ENCODE peak calls at places on chromosomes 12 and 14, in seven cellular contexts. C is HCT116, D is GM23248, P is MM.1S, K is neural progenitor cell, Y is PC-3, Q is SK-N-SH. J is an unnamed sample.
A peak's percentile ranks its signal among the peaks of the same experiment; 100 is the strongest.

GRCh38 chr12:89162704-89163261 is 189.5 kb downstream of the DUSP6 start:
- DNase-seq in C (peak; percentile 15), D (peak; percentile 98), P (peak; percentile 57), K (no peak), Y (peak; percentile 96), Q (no peak), J (peak; percentile 66)

GRCh38 chr14:91956616-91957015 is 9.1 kb upstream of the FBLN5 start:
- DNase-seq in C (no peak), D (no peak), P (no peak), K (no peak), Y (no peak), Q (no peak), J (no peak)

GRCh38 chr14:91063119-91063518 is 2.7 kb upstream of the RPS6KA5 start:
- DNase-seq in C (no peak), D (peak; percentile 2), P (peak; percentile 39), K (no peak), Y (peak; percentile 18), Q (no peak), J (no peak)

GRCh38 chr12:124240493-124240892 is 54.4 kb upstream of the RFLNA start:
- DNase-seq in C (peak; percentile 39), D (peak; percentile 10), P (no peak), K (peak; percentile 42), Y (no peak), Q (peak; percentile 57), J (no peak)

GRCh38 chr14:53273671-53274072 is 120.5 kb upstream of the DDHD1 start:
- DNase-seq in C (no peak), D (peak; percentile 36), P (no peak), K (no peak), Y (no peak), Q (no peak), J (no peak)

GRCh38 chr12:49345840-49346658 is 639 bp upstream of the DNAJC22 start:
- DNase-seq in C (no peak), D (peak; percentile 33), P (no peak), K (no peak), Y (no peak), Q (peak; percentile 67), J (peak; percentile 23)

GRCh38 chr12:49014547-49014946 is 4.0 kb downstream of the PRKAG1 start:
- DNase-seq in C (no peak), D (peak; percentile 61), P (no peak), K (no peak), Y (peak; percentile 43), Q (no peak), J (no peak)

GRCh38 chr12:124867389-124867930 is 3.8 kb upstream of the SCARB1 start:
- DNase-seq in C (no peak), D (no peak), P (no peak), K (no peak), Y (peak; percentile 63), Q (no peak), J (peak; percentile 55)

GRCh38 chr14:49508124-49508523 is 78.1 kb downstream of the RPS29 start:
- DNase-seq in C (no peak), D (no peak), P (no peak), K (no peak), Y (no peak), Q (no peak), J (no peak)

GRCh38 chr12:59664495-59664894 is 68.7 kb downstream of the SLC16A7 start:
- DNase-seq in C (no peak), D (no peak), P (no peak), K (no peak), Y (no peak), Q (no peak), J (no peak)

GRCh38 chr12:2860170-2860569 is 3.3 kb upstream of the TEX52 start:
- DNase-seq in C (no peak), D (no peak), P (no peak), K (no peak), Y (no peak), Q (no peak), J (no peak)

GRCh38 chr12:131242741-131243496 is 289.2 kb downstream of the ADGRD1 start:
- DNase-seq in C (peak; percentile 94), D (peak; percentile 7), P (no peak), K (peak; percentile 66), Y (peak; percentile 37), Q (peak; percentile 69), J (peak; percentile 28)

GRCh38 chr14:29637406-29637805 is 290.2 kb downstream of the PRKD1 start:
- DNase-seq in C (no peak), D (peak; percentile 42), P (no peak), K (no peak), Y (peak; percentile 43), Q (no peak), J (no peak)

DNA sequence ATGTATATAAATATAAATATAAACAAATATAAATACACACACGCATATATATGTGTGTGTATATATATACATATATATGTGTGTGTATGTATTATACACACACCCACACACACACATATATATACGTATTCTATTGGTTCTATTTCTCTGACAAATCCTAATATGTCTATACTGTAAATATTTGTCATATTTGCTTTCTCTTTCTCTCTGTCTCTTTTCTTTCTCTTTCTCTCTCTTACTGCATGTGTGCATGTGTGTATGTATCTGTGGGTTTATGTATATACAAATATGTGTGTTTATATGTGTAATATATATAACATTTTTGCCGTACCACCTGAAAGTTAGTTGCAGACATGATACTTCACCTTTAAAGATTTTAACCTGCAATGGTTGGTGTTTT is 174.2 kb upstream of the PLEKHG7 start:
- DNase-seq in C (no peak), D (no peak), P (no peak), K (no peak), Y (no peak), Q (no peak), J (no peak)
- TF ChIP-seq EZH2phosphoT487 in C (no peak), D (no peak), P (no peak), K (no peak), Y (no peak), Q (no peak), J (no peak)

DNA sequence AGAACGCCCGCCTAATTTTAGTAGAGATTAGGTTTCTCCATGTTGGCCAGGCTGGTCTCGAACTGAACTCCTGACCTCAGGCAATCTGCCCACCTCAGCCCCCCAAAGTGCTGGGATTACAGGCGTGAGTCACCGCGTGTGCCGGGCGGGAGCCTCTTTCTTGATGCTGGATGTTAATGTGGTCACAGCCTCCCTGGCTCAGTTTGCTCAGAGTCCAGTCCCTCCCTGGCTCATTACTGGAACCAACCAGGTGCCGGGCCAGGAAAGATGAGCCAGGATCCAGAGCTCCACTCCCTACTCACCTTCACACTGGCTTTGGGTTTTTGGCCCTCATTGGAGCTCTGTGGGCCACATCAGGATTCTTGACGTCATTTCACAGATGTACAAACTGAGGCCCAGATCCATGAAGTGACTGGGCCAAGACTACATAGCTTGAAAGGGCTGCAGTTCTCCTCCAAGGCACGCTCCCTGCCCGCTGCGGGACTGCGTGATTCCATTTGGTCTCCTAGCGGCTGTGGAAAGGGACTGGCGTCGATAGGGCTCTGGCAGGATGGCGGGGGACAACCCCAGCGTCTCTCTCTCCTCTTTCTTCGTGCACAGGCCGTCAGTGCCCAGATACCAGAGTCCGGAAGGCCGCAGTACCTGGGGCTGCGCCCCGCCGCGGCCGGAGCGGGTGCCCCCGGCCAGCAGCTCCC is 5.1 kb upstream of the SHMT2 start:
- DNase-seq in C (no peak), D (no peak), P (no peak), K (no peak), Y (no peak), Q (no peak), J (no peak)
- H3K27me3 ChIP-seq in C (no peaks in the 10 kb centered on the region), D (peaks cover 17% of the 10 kb centered on the region), P (peaks cover 57% of the 10 kb centered on the region), K (peaks cover 99% of the 10 kb centered on the region), Y (no peaks in the 10 kb centered on the region), Q (peaks cover 27% of the 10 kb centered on the region), J (peaks cover 87% of the 10 kb centered on the region)

DNA sequence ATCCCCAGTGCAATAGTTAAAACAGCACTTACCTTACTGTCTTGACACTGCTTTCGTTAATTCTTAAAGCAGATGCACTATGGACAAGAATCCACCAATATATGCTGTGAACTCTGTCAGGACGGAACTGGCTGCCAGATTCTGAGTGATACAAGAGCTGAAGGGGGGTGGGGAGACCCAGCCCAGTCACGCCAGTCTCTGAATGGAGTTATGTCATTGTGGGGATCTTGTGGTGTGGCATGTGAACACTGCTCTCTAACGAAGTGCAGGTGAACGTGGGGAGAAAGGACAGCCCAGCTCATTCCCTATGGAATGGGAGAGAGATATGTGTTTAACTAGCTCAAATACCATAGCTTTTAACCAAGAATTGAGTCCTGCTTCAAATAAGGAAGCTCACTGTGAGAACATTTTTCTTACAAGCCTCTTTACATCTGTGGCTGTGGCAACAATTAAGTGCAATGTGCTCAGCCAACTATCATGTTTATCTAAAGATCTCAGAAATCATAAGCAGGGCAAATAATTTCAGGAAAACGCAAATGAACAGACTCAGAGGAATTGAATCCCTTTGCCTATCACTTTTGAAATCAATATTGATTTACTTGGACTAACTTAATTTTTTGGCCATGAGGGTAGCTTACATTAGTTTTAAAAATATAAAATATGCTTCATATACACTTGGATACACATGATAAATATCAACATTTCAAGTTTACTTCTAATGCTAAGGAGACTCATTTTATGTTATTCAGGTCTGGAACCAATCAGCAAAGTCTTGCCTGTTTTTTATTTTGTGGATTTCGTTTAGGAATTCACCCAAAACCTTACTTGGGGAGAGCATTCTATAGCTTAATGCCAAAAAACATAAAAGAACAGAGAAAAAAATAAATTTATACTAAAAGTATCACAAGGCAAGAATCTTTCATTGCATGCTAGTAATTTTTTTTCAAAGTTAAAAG is at the start of gene LUM:
- DNase-seq in C (no peak), D (peak; percentile 89), P (no peak), K (peak; percentile 23), Y (peak; percentile 27), Q (peak; percentile 17), J (peak; percentile 71)
- H3K4me3 ChIP-seq in C (no peak within 1 kb of the TSS), D (peak within 1 kb of the TSS; percentile 86), P (no peak within 1 kb of the TSS), K (no peak within 1 kb of the TSS), Y (peak within 1 kb of the TSS; percentile 28), Q (peak within 1 kb of the TSS; percentile 43), J (peak within 1 kb of the TSS; percentile 36)

GRCh38 chr14:62289471-62289870 is 527.3 kb downstream of the SNAPC1 start:
- DNase-seq in C (no peak), D (peak; percentile 11), P (no peak), K (no peak), Y (peak; percentile 30), Q (no peak), J (no peak)
- TF ChIP-seq EZH2phosphoT487 in C (no peak), D (no peak), P (no peak), K (no peak), Y (no peak), Q (no peak), J (no peak)

GRCh38 chr12:113440947-113441782 is 19.0 kb downstream of the SDSL start:
- DNase-seq in C (no peak), D (no peak), P (no peak), K (no peak), Y (no peak), Q (no peak), J (no peak)
- H3K27me3 ChIP-seq in C (no peaks in the 10 kb centered on the region), D (peaks cover 28% of the 10 kb centered on the region), P (no peaks in the 10 kb centered on the region), K (no peaks in the 10 kb centered on the region), Y (no peaks in the 10 kb centered on the region), Q (no peaks in the 10 kb centered on the region), J (peaks cover 8% of the 10 kb centered on the region)

GRCh38 chr12:10363665-10363921 is 26.2 kb downstream of the KLRK1 start:
- DNase-seq in C (no peak), D (no peak), P (no peak), K (no peak), Y (no peak), Q (no peak), J (no peak)
- H3K4me3 ChIP-seq in C (peak overlapping the region; percentile 74), D (peak overlapping the region; percentile 86), P (no peak overlapping the region), K (peak overlapping the region; percentile 1), Y (peak overlapping the region; percentile 74), Q (no peak overlapping the region), J (peak overlapping the region; percentile 37)

J was measured in hepatocyte.